ENCODE peak calls at places on chromosome 18, in ten cellular contexts. T, K, N, A, Q, Z, L, U, D and G are unnamed samples.

GRCh38 chr18:5582054-5582453 is 38.3 kb upstream of the EPB41L3 start:
- DNase-seq in T (no peak), L (peak; percentile 77), A (peak; percentile 60), Q (no peak), K (no peak), N (peak; percentile 57), D (peak; percentile 84), Z (peak; percentile 18), U (no peak), G (no peak)

GRCh38 chr18:2932247-2933181 is 80.4 kb downstream of the LPIN2 start:
- DNase-seq in Z (peak; percentile 21), N (peak; percentile 80), L (peak; percentile 72), K (no peak), Q (no peak), U (no peak), T (no peak), D (peak; percentile 57), A (peak; percentile 52), G (no peak)

GRCh38 chr18:48951448-48952286 is 902 bp upstream of the SMAD7 start:
- DNase-seq in U (peak; percentile 97), Z (no peak), N (peak; percentile 92), Q (peak; percentile 94), K (no peak), D (peak; percentile 97), T (peak; percentile 90), A (peak; percentile 63), L (peak; percentile 95), G (no peak)

GRCh38 chr18:887716-888115 is 17.0 kb upstream of the ADCYAP1 start:
- DNase-seq in U (no peak), D (no peak), T (no peak), Z (no peak), K (no peak), L (no peak), Q (no peak), N (no peak), A (no peak), G (no peak)

GRCh38 chr18:50662177-50662576 is 102.3 kb downstream of the MAPK4 start:
- DNase-seq in Z (no peak), L (no peak), N (peak; percentile 47), U (no peak), A (no peak), Q (no peak), D (peak; percentile 58), K (no peak), T (no peak), G (no peak)

GRCh38 chr18:9366126-9366714 is 31.6 kb downstream of the TWSG1 start:
- DNase-seq in K (no peak), Q (no peak), T (peak; percentile 55), L (peak; percentile 52), U (no peak), Z (no peak), A (peak; percentile 19), N (peak; percentile 59), D (peak; percentile 95), G (no peak)

GRCh38 chr18:32040936-32041335 is 22.3 kb downstream of the RNF125 start:
- DNase-seq in Q (no peak), L (no peak), T (no peak), U (no peak), A (no peak), K (no peak), Z (no peak), D (no peak), N (no peak), G (no peak)

GRCh38 chr18:12702221-12703095 is at the start of the genes CEP76 and PSMG2:
- DNase-seq in K (peak; percentile 44), T (peak; percentile 88), Q (peak; percentile 98), Z (peak; percentile 46), A (peak; percentile 68), D (peak; percentile 94), L (peak; percentile 94), N (peak; percentile 95), U (peak; percentile 93), G (no peak)

GRCh38 chr18:57961411-57961810 is 82.6 kb upstream of the NEDD4L start:
- DNase-seq in L (no peak), N (no peak), K (no peak), Z (no peak), D (no peak), Q (no peak), U (no peak), T (no peak), A (no peak), G (no peak)
- H3K4me3 ChIP-seq in L (no peak overlapping the region), N (no peak overlapping the region), K (no peak overlapping the region), Z (no peak overlapping the region), D (no peak overlapping the region), Q (no peak overlapping the region), U (no peak overlapping the region), T (no peak overlapping the region), A (no peak overlapping the region), G (no peak overlapping the region)

DNA sequence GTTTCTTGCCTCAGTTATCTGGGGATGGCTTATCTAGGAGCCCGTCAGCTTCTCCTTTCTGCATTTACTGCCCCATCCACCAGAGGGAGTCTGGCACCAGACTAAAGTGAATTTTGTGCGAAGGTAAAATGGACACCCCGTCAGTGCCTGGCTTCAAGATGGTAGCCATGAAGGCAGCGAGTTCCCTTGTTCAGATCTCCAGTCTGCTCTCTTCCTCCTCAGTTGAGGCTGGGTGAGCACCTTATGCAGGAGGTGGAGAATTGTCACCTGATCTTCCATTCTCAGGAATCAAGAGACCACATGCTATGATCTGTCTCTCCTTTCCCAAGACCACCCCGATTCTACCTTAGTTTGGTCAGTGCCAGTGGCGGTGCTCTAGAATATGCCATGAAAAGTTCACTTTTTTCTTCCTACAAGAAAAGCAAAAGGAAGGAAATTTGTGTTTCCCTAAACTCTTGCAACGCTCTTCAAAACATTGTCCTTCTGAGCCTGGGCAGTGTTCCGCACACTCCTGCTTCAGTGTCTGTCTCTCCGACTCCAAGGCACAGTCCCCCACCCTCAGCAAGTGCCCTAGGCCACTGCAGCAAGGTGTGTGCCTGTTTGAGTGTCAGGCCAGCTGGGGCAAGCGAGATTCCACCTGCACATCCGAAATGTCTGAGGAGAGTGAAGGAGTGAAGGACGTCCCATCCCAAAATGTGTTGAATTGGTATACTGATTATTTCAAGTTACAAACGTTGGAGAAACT is 168.6 kb downstream of the SS18 start:
- DNase-seq in L (no peak), Z (no peak), U (no peak), A (no peak), T (peak; percentile 49), K (no peak), Q (no peak), D (peak; percentile 86), N (peak; percentile 39), G (no peak)
- H3K4me3 ChIP-seq in L (no peak overlapping the region), Z (no peak overlapping the region), U (no peak overlapping the region), A (no peak overlapping the region), T (no peak overlapping the region), K (no peak overlapping the region), Q (no peak overlapping the region), D (no peak overlapping the region), N (no peak overlapping the region), G (no peak overlapping the region)

GRCh38 chr18:68263481-68263880 is 451.4 kb downstream of the TMX3 start:
- DNase-seq in T (no peak), Q (no peak), D (no peak), L (peak; percentile 48), A (no peak), Z (no peak), U (no peak), K (no peak), N (no peak), G (no peak)
- H3K4me3 ChIP-seq in T (no peak overlapping the region), Q (no peak overlapping the region), D (no peak overlapping the region), L (no peak overlapping the region), A (no peak overlapping the region), Z (no peak overlapping the region), U (no peak overlapping the region), K (no peak overlapping the region), N (no peak overlapping the region), G (no peak overlapping the region)

GRCh38 chr18:11147371-11147860 is 2.0 kb downstream of the PIEZO2 start:
- DNase-seq in A (no peak), N (no peak), Q (no peak), T (no peak), D (peak; percentile 46), U (no peak), L (no peak), Z (no peak), K (no peak), G (no peak)

GRCh38 chr18:11147962-11148654 is 1.3 kb downstream of the PIEZO2 start:
- DNase-seq in D (peak; percentile 27), K (no peak), Q (no peak), Z (no peak), N (no peak), U (peak; percentile 65), L (no peak), T (no peak), A (no peak), G (no peak)

GRCh38 chr18:11149441-11150270 is at the start of gene PIEZO2:
- DNase-seq in A (peak; percentile 16), L (peak; percentile 46), Q (peak; percentile 73), T (peak; percentile 29), U (peak; percentile 83), D (peak; percentile 88), K (no peak), Z (no peak), N (peak; percentile 92), G (no peak)

GRCh38 chr18:11148655-11149440 is 521 bp downstream of the PIEZO2 start:
- DNase-seq in Z (no peak), Q (peak; percentile 53), K (no peak), L (no peak), U (peak; percentile 61), N (peak; percentile 49), A (no peak), D (peak; percentile 24), T (no peak), G (no peak)

DNA sequence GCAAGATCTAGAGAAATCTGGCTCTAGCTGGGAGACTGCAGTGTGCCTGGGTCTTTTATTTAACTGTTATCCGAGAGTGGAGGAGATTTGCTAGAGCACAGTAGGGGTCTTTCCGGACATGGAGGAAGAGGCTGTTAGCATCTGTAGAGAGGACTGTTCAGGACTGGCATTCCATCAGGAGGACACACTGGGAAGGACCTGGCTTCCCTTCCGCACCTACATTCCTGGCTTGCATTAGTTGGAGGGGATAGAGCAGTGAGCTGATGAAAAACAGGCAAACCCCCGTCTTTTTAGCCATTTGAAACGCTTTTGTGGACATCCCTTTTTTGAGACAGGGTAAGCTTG is 874 bp upstream of the PIEZO2 start:
- DNase-seq in K (no peak), T (no peak), U (no peak), N (peak; percentile 39), L (no peak), A (no peak), Z (no peak), D (peak; percentile 77), Q (no peak), G (no peak)
- H3K4me3 ChIP-seq in K (no peak overlapping the region), T (no peak overlapping the region), U (no peak overlapping the region), N (peak overlapping the region; percentile 57), L (no peak overlapping the region), A (no peak overlapping the region), Z (no peak overlapping the region), D (no peak overlapping the region), Q (peak overlapping the region; percentile 72), G (no peak overlapping the region)